ENCODE peak calls at places on chromosomes 12 and 14, in six cellular contexts. I is GM10248, Q is WTC11, C is IMR-90, Z is left ventricle myocardium inferior, T is OCI-LY7. O is an unnamed sample.

GRCh38 chr14:33602396-33602795 is 348.5 kb downstream of the EGLN3 start:
- DNase-seq in Q (no peak), T (no peak), Z (no peak), C (no peak), I (no peak), O (peak)

GRCh38 chr12:117334098-117334497 is 27.3 kb downstream of the NOS1 start:
- DNase-seq in C (no peak), T (no peak), Q (no peak), I (no peak), Z (no peak), O (no peak)

GRCh38 chr12:131867891-131868675 is 26.3 kb upstream of the ULK1 start:
- DNase-seq in C (no peak), Q (no peak), T (no peak), Z (no peak), I (no peak), O (no peak)

GRCh38 chr12:75881910-75882309 is 149.7 kb downstream of the PHLDA1 start:
- DNase-seq in Q (no peak), C (peak), Z (no peak), I (no peak), T (no peak), O (no peak)

GRCh38 chr12:113826805-113827204 is 139.3 kb downstream of the RBM19 start:
- DNase-seq in C (no peak), T (no peak), I (no peak), Z (no peak), Q (peak), O (no peak)

GRCh38 chr12:104490850-104491249 is 34.1 kb downstream of the CHST11 start:
- DNase-seq in I (no peak), T (peak), Z (no peak), Q (no peak), C (no peak), O (no peak)

GRCh38 chr12:125220404-125221273 is 155.4 kb downstream of the AACS start:
- DNase-seq in Q (no peak), Z (no peak), T (no peak), C (no peak), I (no peak), O (peak)

GRCh38 chr14:42248131-42248530 is 641.5 kb downstream of the LRFN5 start:
- DNase-seq in Q (no peak), I (no peak), Z (no peak), C (no peak), T (no peak), O (no peak)

GRCh38 chr14:54472291-54472690 is 16.5 kb downstream of the GMFB start:
- DNase-seq in I (no peak), C (no peak), Q (no peak), Z (no peak), T (no peak), O (no peak)

GRCh38 chr12:102539651-102540553 is 59.5 kb upstream of the IGF1 start:
- DNase-seq in Q (no peak), I (no peak), Z (no peak), C (peak), T (no peak), O (peak)

GRCh38 chr14:70047598-70048312 is 141.0 kb downstream of the SLC8A3 start:
- DNase-seq in C (no peak), I (no peak), Q (no peak), T (no peak), Z (no peak), O (no peak)

GRCh38 chr14:104750658-104751057 is 2.3 kb upstream of the SIVA1 start:
- DNase-seq in I (no peak), T (peak), C (no peak), Q (no peak), Z (no peak), O (no peak)

GRCh38 chr12:46557539-46558373 is 185.2 kb upstream of the SLC38A2 start:
- DNase-seq in Z (no peak), C (peak), Q (no peak), I (no peak), T (no peak), O (peak)

GRCh38 chr14:65263161-65263788 is 149.3 kb upstream of the FUT8 start:
- DNase-seq in Z (no peak), C (peak), T (no peak), Q (no peak), I (no peak), O (peak)

GRCh38 chr12:123886931-123887582 is 85.6 kb downstream of the CCDC92 start:
- DNase-seq in T (no peak), Q (no peak), Z (no peak), C (no peak), I (no peak), O (no peak)

GRCh38 chr14:63730659-63731058 is 2.8 kb upstream of the SGPP1 start:
- DNase-seq in I (no peak), Z (no peak), C (no peak), Q (no peak), T (no peak), O (no peak)

GRCh38 chr12:110343921-110344555 is 59.5 kb downstream of the ANAPC7 start:
- DNase-seq in C (no peak), Q (no peak), Z (no peak), I (no peak), T (no peak), O (no peak)

GRCh38 chr12:52151859-52152783 is 39.7 kb downstream of the KRT80 start:
- DNase-seq in Z (peak), I (peak), T (peak), C (peak), Q (peak), O (peak)

GRCh38 chr12:33763331-33763730 is 259.0 kb upstream of the ALG10 start:
- DNase-seq in Q (no peak), Z (no peak), T (no peak), C (no peak), I (no peak), O (no peak)

GRCh38 chr12:52391618-52392002 is 6.2 kb upstream of the KRT84 start:
- DNase-seq in I (no peak), T (no peak), Z (peak), Q (no peak), C (no peak), O (peak)

GRCh38 chr12:131934535-131934934 is 5.5 kb downstream of the PUS1 start:
- DNase-seq in T (no peak), Q (no peak), Z (no peak), I (no peak), C (no peak), O (no peak)

GRCh38 chr12:16189849-16190248 is 87.6 kb downstream of the SLC15A5 start:
- DNase-seq in T (peak), Z (no peak), Q (no peak), I (no peak), C (peak), O (peak)
- TF ChIP-seq CTCF in T (peak), Z (no peak), Q (no peak), I (no peak), C (peak), O (peak)

DNA sequence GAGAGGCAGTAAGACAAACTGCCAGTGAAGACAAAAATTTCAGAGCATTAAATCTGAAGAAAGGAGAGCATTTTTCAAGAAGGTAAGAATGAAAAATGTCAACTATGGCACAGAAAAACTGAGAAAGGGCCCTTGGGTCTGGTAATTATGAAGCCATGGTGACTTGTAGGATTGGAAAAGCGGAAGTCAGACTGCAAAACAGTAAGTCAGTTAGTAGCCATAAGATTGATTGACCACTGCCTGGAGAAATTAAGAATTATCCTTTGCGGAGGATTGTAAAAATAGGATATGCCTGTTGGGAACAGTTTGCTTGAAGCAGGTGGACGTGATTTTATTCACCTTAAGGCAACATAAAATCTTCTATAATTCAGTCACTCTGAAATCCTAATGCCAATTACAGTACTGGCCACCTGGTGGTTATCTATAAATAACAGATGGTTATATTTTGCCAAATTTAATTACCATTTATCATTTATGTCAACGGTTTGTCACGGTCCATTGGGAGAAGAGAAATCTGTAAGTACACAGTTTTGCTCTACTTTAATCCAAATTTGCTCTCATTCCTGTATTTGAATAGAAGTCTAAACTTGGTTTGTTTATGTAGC is 127.1 kb upstream of the CNTN1 start:
- DNase-seq in Z (no peak), I (no peak), C (no peak), Q (no peak), T (peak), O (no peak)
- TF ChIP-seq CTCF in Z (no peak), I (no peak), C (no peak), Q (no peak), T (no peak), O (no peak)

GRCh38 chr14:91177797-91178147 is 63.9 kb downstream of the DGLUCY start:
- DNase-seq in I (no peak), T (no peak), C (no peak), Z (no peak), Q (no peak), O (no peak)

GRCh38 chr14:91173867-91174266 is 60.0 kb downstream of the DGLUCY start:
- DNase-seq in I (no peak), C (no peak), Z (no peak), Q (no peak), T (no peak), O (no peak)

GRCh38 chr14:91175296-91175695 is 61.4 kb downstream of the DGLUCY start:
- DNase-seq in Z (no peak), C (no peak), I (no peak), T (no peak), Q (no peak), O (no peak)

GRCh38 chr14:91175802-91176201 is 61.9 kb downstream of the DGLUCY start:
- DNase-seq in Q (no peak), C (no peak), T (no peak), I (no peak), Z (no peak), O (no peak)

GRCh38 chr14:91177073-91177796 is 63.4 kb downstream of the DGLUCY start:
- DNase-seq in I (peak), Q (peak), Z (no peak), T (peak), C (peak), O (peak)
- TF ChIP-seq CTCF in I (peak), Q (peak), Z (peak), T (peak), C (peak), O (peak)

DNA sequence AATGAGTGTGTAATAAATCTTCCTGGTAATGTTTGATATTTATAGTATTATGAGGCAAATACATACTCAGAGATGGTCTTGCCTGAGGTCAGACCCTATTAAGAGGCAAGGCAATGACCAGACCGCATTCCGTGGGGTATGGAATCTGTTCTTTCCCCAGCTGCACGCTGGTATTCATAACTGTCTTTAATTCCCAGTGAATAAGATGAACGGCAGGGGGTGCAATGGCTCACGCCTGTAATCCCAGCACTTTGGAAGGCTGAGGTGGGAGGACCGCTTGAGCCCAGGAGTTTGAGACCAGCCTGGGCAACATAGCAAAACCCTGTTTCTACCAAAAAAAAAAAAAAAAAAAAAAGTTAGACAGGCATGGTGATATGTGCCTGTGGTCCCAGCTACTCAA is 44.6 kb downstream of the ERO1A start:
- DNase-seq in T (no peak), C (no peak), Q (no peak), I (no peak), Z (no peak), O (peak)
- TF ChIP-seq CTCF in T (no peak), C (no peak), Q (no peak), I (no peak), Z (no peak), O (peak)

GRCh38 chr12:71562681-71563595 is 100.7 kb downstream of the ZFC3H1 start:
- DNase-seq in C (no peak), Q (no peak), I (no peak), T (no peak), Z (no peak), O (no peak)

GRCh38 chr12:71556881-71557280 is 106.8 kb downstream of the ZFC3H1 start:
- DNase-seq in Z (no peak), Q (no peak), I (no peak), C (peak), T (no peak), O (peak)

GRCh38 chr12:71556471-71556870 is 107.2 kb downstream of the ZFC3H1 start:
- DNase-seq in T (no peak), Z (no peak), C (no peak), I (no peak), Q (no peak), O (no peak)

GRCh38 chr12:71552728-71553501 is 110.7 kb downstream of the ZFC3H1 start:
- DNase-seq in I (no peak), Q (no peak), C (no peak), Z (no peak), T (no peak), O (no peak)

DNA sequence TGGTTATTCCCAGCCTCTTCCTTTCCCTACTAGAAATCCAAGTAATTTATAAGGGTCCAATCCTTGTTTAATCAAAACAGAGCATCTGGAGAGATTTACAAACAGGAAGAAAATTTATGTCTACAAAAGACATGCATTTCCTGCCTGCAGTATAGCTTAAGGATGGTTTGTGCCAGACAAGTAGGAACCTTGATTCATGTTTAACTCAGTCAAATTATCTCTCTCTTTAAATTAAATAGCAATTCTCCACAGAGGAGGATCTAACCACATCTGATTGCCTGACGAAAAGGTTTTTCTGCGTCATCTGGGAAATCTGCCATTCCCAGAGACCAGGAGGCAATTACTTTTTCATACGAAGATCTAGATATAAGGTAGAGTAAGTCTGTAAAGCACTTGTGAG is 105.2 kb downstream of the ZFC3H1 start:
- DNase-seq in I (no peak), C (peak), T (no peak), Q (no peak), Z (no peak), O (peak)
- TF ChIP-seq CTCF in I (no peak), C (no peak), T (no peak), Q (no peak), Z (no peak), O (no peak)

GRCh38 chr12:93896962-93897361 is 219.8 kb downstream of the CRADD start:
- DNase-seq in C (no peak), Q (no peak), Z (no peak), T (no peak), I (no peak), O (no peak)

GRCh38 chr12:93896427-93896826 is 219.3 kb downstream of the CRADD start:
- DNase-seq in Q (no peak), C (peak), Z (no peak), T (peak), I (no peak), O (no peak)

GRCh38 chr12:93892431-93893210 is 215.4 kb downstream of the CRADD start:
- DNase-seq in T (no peak), Z (no peak), Q (no peak), I (no peak), C (no peak), O (no peak)

GRCh38 chr12:93894391-93895095 is 217.4 kb downstream of the CRADD start:
- DNase-seq in I (no peak), Q (no peak), C (peak), T (no peak), Z (peak), O (peak)

GRCh38 chr12:93895096-93895460 is 217.9 kb downstream of the CRADD start:
- DNase-seq in T (no peak), Z (no peak), I (no peak), Q (no peak), C (peak), O (peak)
- TF ChIP-seq CTCF in T (no peak), Z (no peak), I (no peak), Q (no peak), C (no peak), O (peak)

GRCh38 chr12:121955258-121956040 is 37.1 kb downstream of the CFAP251 start:
- DNase-seq in Z (no peak), T (peak), I (no peak), C (peak), Q (no peak), O (peak)
- TF ChIP-seq CTCF in Z (peak), T (peak), I (peak), C (peak), Q (no peak), O (peak)

DNA sequence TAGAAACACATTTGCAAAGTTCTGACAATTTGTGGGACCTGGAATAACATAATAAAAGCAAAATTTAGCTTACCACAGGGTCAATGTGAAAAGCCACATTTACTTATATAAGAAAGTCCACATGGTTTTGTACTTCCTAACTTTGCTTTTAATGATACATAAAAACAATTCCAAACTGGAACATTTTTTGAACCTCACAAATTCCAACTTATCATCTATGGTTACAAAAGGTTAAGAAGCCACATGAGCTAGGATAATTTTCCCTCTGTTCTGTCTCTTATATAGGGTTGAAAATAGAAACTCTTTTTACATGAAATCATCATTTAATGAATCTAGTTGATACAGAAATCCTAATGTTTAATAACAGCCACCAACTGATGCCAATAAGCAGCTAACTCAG is 8.9 kb upstream of the RERG start:
- DNase-seq in Z (no peak), T (no peak), Q (no peak), I (no peak), C (no peak), O (no peak)
- TF ChIP-seq CTCF in Z (no peak), T (no peak), Q (no peak), I (no peak), C (no peak), O (no peak)

GRCh38 chr12:57628280-57629191 is 4.5 kb downstream of the B4GALNT1 start:
- DNase-seq in C (no peak), T (no peak), Z (no peak), I (no peak), Q (no peak), O (no peak)

GRCh38 chr12:57625261-57626032 is 7.6 kb downstream of the B4GALNT1 start:
- DNase-seq in Q (no peak), I (no peak), T (no peak), C (no peak), Z (no peak), O (no peak)

GRCh38 chr12:57626111-57626928 is 6.7 kb downstream of the B4GALNT1 start:
- DNase-seq in Z (no peak), C (no peak), I (no peak), Q (no peak), T (no peak), O (no peak)

GRCh38 chr12:57626929-57627445 is 6.0 kb downstream of the B4GALNT1 start:
- DNase-seq in T (no peak), I (no peak), C (no peak), Q (no peak), Z (no peak), O (no peak)

GRCh38 chr12:57627504-57628279 is 5.3 kb downstream of the B4GALNT1 start:
- DNase-seq in Q (peak), T (no peak), I (no peak), C (no peak), Z (no peak), O (no peak)
- TF ChIP-seq CTCF in Q (no peak), T (no peak), I (peak), C (no peak), Z (no peak), O (no peak)

O was measured in cardiac fibroblast.